ENCODE peak calls at places on chromosome 22, in five cellular contexts. G is GOT3, J is AG04450, H is cardiac fibroblast, A is iPS DF 6.9. L is an unnamed sample.

GRCh38 chr22:38026130-38027111 is 30.8 kb upstream of the PICK1 start:
- DNase-seq in H (no peak), G (no peak), J (no peak), A (no peak), L (no peak)

GRCh38 chr22:36644333-36644757 is 59.2 kb downstream of the CACNG2 start:
- DNase-seq in H (peak), A (peak), J (peak), G (peak), L (peak)

GRCh38 chr22:49623176-49623575 is 204.5 kb downstream of the BRD1 start:
- DNase-seq in G (no peak), J (no peak), A (no peak), H (no peak), L (no peak)

GRCh38 chr22:42439821-42440674 is 7.8 kb upstream of the NFAM1 start:
- DNase-seq in H (peak), A (no peak), G (no peak), J (no peak), L (no peak)

GRCh38 chr22:45692549-45692948 is 20.9 kb downstream of the ATXN10 start:
- DNase-seq in A (no peak), J (no peak), G (no peak), H (peak), L (no peak)

GRCh38 chr22:18068381-18068988 is 9.3 kb upstream of the PEX26 start:
- DNase-seq in H (peak), J (no peak), A (no peak), G (no peak), L (no peak)

GRCh38 chr22:39017596-39018365 is 3.1 kb upstream of the APOBEC3D start:
- DNase-seq in H (no peak), A (no peak), J (no peak), G (no peak), L (no peak)

GRCh38 chr22:25141994-25142620 is 57.6 kb upstream of the CRYBB3 start:
- DNase-seq in G (no peak), A (no peak), J (no peak), H (no peak), L (no peak)

GRCh38 chr22:38228326-38228872 is 26.6 kb downstream of the MAFF start:
- DNase-seq in A (no peak), J (no peak), H (no peak), G (no peak), L (no peak)

GRCh38 chr22:37639771-37640590 is 512 bp downstream of the SH3BP1 start:
- DNase-seq in A (no peak), J (no peak), H (no peak), G (no peak), L (no peak)

GRCh38 chr22:42770941-42771647 is 50.4 kb upstream of the A4GALT start:
- DNase-seq in H (no peak), G (no peak), J (no peak), A (no peak), L (no peak)

GRCh38 chr22:30922151-30922611 is 46.4 kb downstream of the MORC2 start:
- DNase-seq in G (no peak), A (no peak), H (peak), J (no peak), L (no peak)

GRCh38 chr22:33781396-33781795 is 138.9 kb downstream of the LARGE1 start:
- DNase-seq in J (peak), A (no peak), H (peak), G (no peak), L (no peak)

GRCh38 chr22:17491090-17491489 is 72.2 kb upstream of the SLC25A18 start:
- DNase-seq in A (no peak), G (no peak), J (no peak), H (no peak), L (no peak)

GRCh38 chr22:50469377-50470305 is 5.2 kb downstream of the SBF1 start:
- DNase-seq in H (peak), A (no peak), G (peak), J (no peak), L (no peak)

GRCh38 chr22:37999640-38000272 is 15.4 kb upstream of the SOX10 start:
- DNase-seq in A (no peak), J (no peak), G (no peak), H (peak), L (peak)

GRCh38 chr22:18929459-18929858 is 6.6 kb downstream of the PRODH start:
- DNase-seq in H (no peak), J (no peak), G (no peak), A (no peak), L (no peak)

GRCh38 chr22:23184764-23185113 is 4.4 kb downstream of the BCR start:
- DNase-seq in J (no peak), H (no peak), G (no peak), A (no peak), L (no peak)

GRCh38 chr22:38751422-38752346 is 4.1 kb downstream of the SUN2 start:
- DNase-seq in A (no peak), G (no peak), H (no peak), J (no peak), L (no peak)

GRCh38 chr22:31893460-31893859 is 50.9 kb upstream of the YWHAH start:
- DNase-seq in J (no peak), A (no peak), G (no peak), H (no peak), L (no peak)

GRCh38 chr22:25754527-25755202 is 12.7 kb downstream of the MYO18B start:
- DNase-seq in G (peak), A (no peak), H (peak), J (peak), L (no peak)

GRCh38 chr22:27032121-27032761 is 374.9 kb downstream of the MIAT start:
- DNase-seq in H (no peak), J (no peak), A (peak), G (no peak), L (no peak)